ENCODE peak calls at places on chromosomes 5 and 9, in six cellular contexts. One of them, this sample, is unnamed.

GRCh38 chr5:80282054-80282453 is 26.2 kb upstream of the SERINC5 start:
- DNase-seq in naive thymus-derived CD8-positive, alpha-beta T cell: no peak
- DNase-seq in iPS DF 19.7: no peak
- DNase-seq in stimulated activated CD4-positive, alpha-beta T cell treated with anti-CD3 and anti-CD28 coated beads, Interleukin-1b, Interleukin-23, amount 100 ng/mL, for 24 hours: no peak
- DNase-seq in Caco-2: no peak
- DNase-seq in NCI-H69: peak; percentile 10
- DNase-seq in this sample: no peak

GRCh38 chr5:50595199-50595598 is 71.2 kb upstream of the PARP8 start:
- DNase-seq in naive thymus-derived CD8-positive, alpha-beta T cell: no peak
- DNase-seq in iPS DF 19.7: no peak
- DNase-seq in stimulated activated CD4-positive, alpha-beta T cell treated with anti-CD3 and anti-CD28 coated beads, Interleukin-1b, Interleukin-23, amount 100 ng/mL, for 24 hours: no peak
- DNase-seq in Caco-2: no peak
- DNase-seq in NCI-H69: no peak
- DNase-seq in this sample: no peak

GRCh38 chr9:38066907-38067610 is 2.0 kb downstream of the SHB start:
- DNase-seq in naive thymus-derived CD8-positive, alpha-beta T cell: peak; percentile 18
- DNase-seq in iPS DF 19.7: no peak
- DNase-seq in stimulated activated CD4-positive, alpha-beta T cell treated with anti-CD3 and anti-CD28 coated beads, Interleukin-1b, Interleukin-23, amount 100 ng/mL, for 24 hours: no peak
- DNase-seq in Caco-2: no peak
- DNase-seq in NCI-H69: peak; percentile 87
- DNase-seq in this sample: peak; percentile 61

GRCh38 chr9:89806371-89807100 is 201.7 kb downstream of the GADD45G start:
- DNase-seq in naive thymus-derived CD8-positive, alpha-beta T cell: no peak
- DNase-seq in iPS DF 19.7: no peak
- DNase-seq in stimulated activated CD4-positive, alpha-beta T cell treated with anti-CD3 and anti-CD28 coated beads, Interleukin-1b, Interleukin-23, amount 100 ng/mL, for 24 hours: no peak
- DNase-seq in Caco-2: no peak
- DNase-seq in NCI-H69: no peak
- DNase-seq in this sample: no peak

GRCh38 chr5:10936081-10936480 is 175.0 kb upstream of the DAP start:
- DNase-seq in naive thymus-derived CD8-positive, alpha-beta T cell: no peak
- DNase-seq in iPS DF 19.7: no peak
- DNase-seq in stimulated activated CD4-positive, alpha-beta T cell treated with anti-CD3 and anti-CD28 coated beads, Interleukin-1b, Interleukin-23, amount 100 ng/mL, for 24 hours: no peak
- DNase-seq in Caco-2: no peak
- DNase-seq in NCI-H69: no peak
- DNase-seq in this sample: no peak

GRCh38 chr9:126719677-126720435 is 85.0 kb upstream of the ZBTB43 start:
- DNase-seq in naive thymus-derived CD8-positive, alpha-beta T cell: peak; percentile 89
- DNase-seq in iPS DF 19.7: peak; percentile 95
- DNase-seq in stimulated activated CD4-positive, alpha-beta T cell treated with anti-CD3 and anti-CD28 coated beads, Interleukin-1b, Interleukin-23, amount 100 ng/mL, for 24 hours: peak; percentile 59
- DNase-seq in Caco-2: peak; percentile 74
- DNase-seq in NCI-H69: peak; percentile 81
- DNase-seq in this sample: peak; percentile 86

GRCh38 chr9:124257865-124258764 is at the start of gene NEK6:
- DNase-seq in naive thymus-derived CD8-positive, alpha-beta T cell: no peak
- DNase-seq in iPS DF 19.7: no peak
- DNase-seq in stimulated activated CD4-positive, alpha-beta T cell treated with anti-CD3 and anti-CD28 coated beads, Interleukin-1b, Interleukin-23, amount 100 ng/mL, for 24 hours: no peak
- DNase-seq in Caco-2: peak; percentile 51
- DNase-seq in NCI-H69: peak; percentile 77
- DNase-seq in this sample: peak; percentile 89

GRCh38 chr5:96809898-96810297 is 2.2 kb upstream of the ERAP1 start:
- DNase-seq in naive thymus-derived CD8-positive, alpha-beta T cell: peak; percentile 8
- DNase-seq in iPS DF 19.7: no peak
- DNase-seq in stimulated activated CD4-positive, alpha-beta T cell treated with anti-CD3 and anti-CD28 coated beads, Interleukin-1b, Interleukin-23, amount 100 ng/mL, for 24 hours: no peak
- DNase-seq in Caco-2: no peak
- DNase-seq in NCI-H69: no peak
- DNase-seq in this sample: no peak

This sample was measured in H7.